ENCODE peak calls at places on chromosomes 3 and 15, in four cellular contexts. W is K562, B is A549, C is GM12878. J is an unnamed sample.

GRCh38 chr3:113910966-113911365 is 36.8 kb upstream of the ZDHHC23 start:
- DNase-seq in W (no peak), B (no peak), C (no peak), J (peak)

GRCh38 chr15:76335129-76335850 is 1.3 kb upstream of the ISL2 start:
- DNase-seq in W (no peak), B (no peak), C (no peak), J (no peak)

GRCh38 chr3:40971191-40972168 is 227.8 kb upstream of the CTNNB1 start:
- DNase-seq in W (no peak), B (peak), C (peak), J (peak)

GRCh38 chr3:177314897-177315296 is 117.6 kb upstream of the TBL1XR1 start:
- DNase-seq in W (no peak), B (no peak), C (no peak), J (no peak)

GRCh38 chr3:133914839-133915600 is 19.3 kb upstream of the RAB6B start:
- DNase-seq in W (no peak), B (no peak), C (no peak), J (no peak)

GRCh38 chr3:145737952-145738351 is 423.0 kb downstream of the PLOD2 start:
- DNase-seq in W (no peak), B (no peak), C (no peak), J (no peak)

GRCh38 chr15:60001642-60002527 is 2.2 kb upstream of the FOXB1 start:
- DNase-seq in W (no peak), B (no peak), C (no peak), J (no peak)

GRCh38 chr3:6262035-6262434 is 598.9 kb upstream of the GRM7 start:
- DNase-seq in W (no peak), B (no peak), C (no peak), J (no peak)

GRCh38 chr3:121768452-121768851 is 18.9 kb upstream of the GOLGB1 start:
- DNase-seq in W (no peak), B (no peak), C (no peak), J (no peak)

GRCh38 chr15:90813796-90814192 is 54.6 kb upstream of the FURIN start:
- DNase-seq in W (no peak), B (no peak), C (no peak), J (no peak)

GRCh38 chr3:101780661-101781060 is 1.6 kb downstream of the NXPE3 start:
- DNase-seq in W (peak), B (peak), C (no peak), J (peak)

GRCh38 chr3:45252833-45253232 is 26.7 kb upstream of the TMEM158 start:
- DNase-seq in W (no peak), B (no peak), C (peak), J (no peak)

GRCh38 chr3:114155370-114155821 is 23.5 kb downstream of the DRD3 start:
- DNase-seq in W (peak), B (peak), C (no peak), J (peak)

GRCh38 chr15:68512578-68512977 is 66.2 kb upstream of the CORO2B start:
- DNase-seq in W (no peak), B (no peak), C (no peak), J (no peak)

GRCh38 chr15:53693729-53694533 is 65.5 kb downstream of the WDR72 start:
- DNase-seq in W (no peak), B (no peak), C (no peak), J (no peak)

GRCh38 chr3:129087138-129087702 is 26.6 kb downstream of the GP9 start:
- DNase-seq in W (no peak), B (no peak), C (no peak), J (peak)

GRCh38 chr3:70775257-70775656 is 462.8 kb upstream of the MDFIC2 start:
- DNase-seq in W (no peak), B (no peak), C (no peak), J (no peak)
- TF ChIP-seq ELK1 in W (no peak), B (no peak), C (no peak), J (no peak)

DNA sequence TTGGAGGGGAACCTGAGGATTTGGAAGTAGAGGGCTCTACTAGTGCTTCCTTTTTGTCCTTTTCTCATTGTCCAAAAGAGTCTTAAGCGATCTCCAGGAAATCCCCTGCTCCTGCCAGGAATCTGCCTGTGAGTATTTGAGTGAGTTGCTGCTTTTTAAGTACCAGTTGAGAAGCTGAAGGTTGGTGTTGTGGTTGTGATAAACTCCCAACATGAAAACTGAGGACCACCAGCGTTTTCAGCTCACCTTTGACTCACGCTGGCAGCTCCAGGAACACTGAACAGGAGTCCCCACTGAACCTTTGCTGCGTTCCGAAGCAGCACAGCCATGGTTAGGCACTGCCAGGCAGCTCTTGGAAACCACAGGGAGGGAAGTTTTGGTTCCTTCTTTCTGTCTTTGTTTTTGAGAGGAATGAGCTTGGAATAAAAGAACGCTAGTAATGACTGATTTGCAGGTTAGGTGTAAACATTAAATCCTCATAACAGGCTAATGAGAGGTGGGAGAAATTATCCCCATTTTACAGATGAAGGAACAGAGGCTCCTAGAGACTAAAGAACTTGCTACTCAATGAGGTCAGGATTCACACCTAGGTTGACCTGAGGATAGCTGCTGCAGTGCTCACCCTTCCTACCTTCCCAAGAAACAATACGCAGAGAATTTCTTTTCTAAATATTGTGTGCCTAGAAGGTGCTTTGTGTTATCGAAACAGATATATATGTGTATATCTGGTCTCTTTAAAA is 106.1 kb downstream of the IGF1R start:
- DNase-seq in W (no peak), B (no peak), C (no peak), J (peak)
- TF ChIP-seq ELK1 in W (no peak), B (no peak), C (no peak), J (no peak)

GRCh38 chr15:75023194-75024101 is at the start of gene PPCDC:
- DNase-seq in W (peak), B (peak), C (peak), J (peak)
- TF ChIP-seq ELK1 in W (no peak), B (peak), C (no peak), J (no peak)

GRCh38 chr3:15241341-15241740 is 35.3 kb downstream of the CAPN7 start:
- DNase-seq in W (peak), B (peak), C (no peak), J (no peak)
- TF ChIP-seq ELK1 in W (no peak), B (no peak), C (no peak), J (no peak)

DNA sequence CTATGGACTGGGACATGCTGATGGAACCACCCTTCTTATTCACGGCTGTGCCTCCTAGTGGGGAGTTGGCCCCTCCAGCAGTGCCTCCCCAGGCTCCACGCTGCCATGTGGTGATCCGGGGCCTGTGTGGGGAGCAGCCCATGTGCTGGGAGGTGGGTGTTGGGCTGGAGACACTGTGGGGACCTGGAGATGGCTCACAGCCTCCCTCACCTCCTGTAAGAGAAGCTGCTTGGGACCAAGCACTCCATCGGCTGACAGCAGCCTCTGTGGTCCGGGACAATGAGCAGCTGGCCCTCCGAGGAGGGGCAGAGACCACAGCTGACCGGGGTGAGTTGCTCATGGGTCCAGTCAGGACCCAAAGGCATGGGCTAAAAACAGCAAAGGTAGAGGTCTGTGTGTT is 9.1 kb downstream of the ALG3 start:
- DNase-seq in W (no peak), B (no peak), C (no peak), J (no peak)
- TF ChIP-seq ELK1 in W (no peak), B (no peak), C (no peak), J (no peak)

GRCh38 chr3:24494616-24495333 is at the start of gene THRB:
- DNase-seq in W (peak), B (peak), C (no peak), J (no peak)
- TF ChIP-seq ELK1 in W (no peak), B (no peak), C (no peak), J (no peak)

GRCh38 chr15:98677345-98678059 is 29.2 kb downstream of the IGF1R start:
- DNase-seq in W (no peak), B (no peak), C (no peak), J (no peak)
- TF ChIP-seq ELK1 in W (no peak), B (no peak), C (no peak), J (no peak)

DNA sequence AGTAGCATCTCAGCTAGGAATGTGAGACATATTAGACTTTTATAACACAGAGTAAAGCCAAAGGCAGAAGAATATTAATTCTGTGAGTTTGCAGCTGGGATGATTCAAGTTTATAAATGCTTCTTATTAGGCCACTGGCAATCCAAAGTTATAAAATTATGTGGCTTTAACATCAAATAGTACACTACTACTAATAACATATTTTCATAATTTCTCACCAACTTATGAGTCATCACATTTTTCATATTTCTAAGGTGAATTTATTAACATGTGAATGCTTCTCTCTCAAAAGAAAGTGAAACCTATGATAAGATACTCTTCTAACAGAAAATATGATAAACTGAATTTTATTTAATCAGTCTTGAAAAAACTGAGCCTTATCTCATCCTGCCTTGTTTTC is 1348.2 kb upstream of the ALCAM start:
- DNase-seq in W (no peak), B (no peak), C (no peak), J (no peak)
- TF ChIP-seq ELK1 in W (no peak), B (no peak), C (no peak), J (no peak)

GRCh38 chr15:69579950-69580618 is 127.5 kb downstream of the RPLP1 start:
- DNase-seq in W (no peak), B (no peak), C (no peak), J (no peak)

GRCh38 chr15:69577397-69577796 is 124.8 kb downstream of the RPLP1 start:
- DNase-seq in W (no peak), B (no peak), C (no peak), J (no peak)

GRCh38 chr15:69576948-69577351 is 124.3 kb downstream of the RPLP1 start:
- DNase-seq in W (no peak), B (no peak), C (no peak), J (no peak)

GRCh38 chr15:69578252-69578651 is 125.6 kb downstream of the RPLP1 start:
- DNase-seq in W (no peak), B (no peak), C (no peak), J (no peak)

GRCh38 chr15:69578792-69579587 is 126.4 kb downstream of the RPLP1 start:
- DNase-seq in W (no peak), B (no peak), C (no peak), J (no peak)
- TF ChIP-seq ELK1 in W (no peak), B (no peak), C (no peak), J (no peak)

DNA sequence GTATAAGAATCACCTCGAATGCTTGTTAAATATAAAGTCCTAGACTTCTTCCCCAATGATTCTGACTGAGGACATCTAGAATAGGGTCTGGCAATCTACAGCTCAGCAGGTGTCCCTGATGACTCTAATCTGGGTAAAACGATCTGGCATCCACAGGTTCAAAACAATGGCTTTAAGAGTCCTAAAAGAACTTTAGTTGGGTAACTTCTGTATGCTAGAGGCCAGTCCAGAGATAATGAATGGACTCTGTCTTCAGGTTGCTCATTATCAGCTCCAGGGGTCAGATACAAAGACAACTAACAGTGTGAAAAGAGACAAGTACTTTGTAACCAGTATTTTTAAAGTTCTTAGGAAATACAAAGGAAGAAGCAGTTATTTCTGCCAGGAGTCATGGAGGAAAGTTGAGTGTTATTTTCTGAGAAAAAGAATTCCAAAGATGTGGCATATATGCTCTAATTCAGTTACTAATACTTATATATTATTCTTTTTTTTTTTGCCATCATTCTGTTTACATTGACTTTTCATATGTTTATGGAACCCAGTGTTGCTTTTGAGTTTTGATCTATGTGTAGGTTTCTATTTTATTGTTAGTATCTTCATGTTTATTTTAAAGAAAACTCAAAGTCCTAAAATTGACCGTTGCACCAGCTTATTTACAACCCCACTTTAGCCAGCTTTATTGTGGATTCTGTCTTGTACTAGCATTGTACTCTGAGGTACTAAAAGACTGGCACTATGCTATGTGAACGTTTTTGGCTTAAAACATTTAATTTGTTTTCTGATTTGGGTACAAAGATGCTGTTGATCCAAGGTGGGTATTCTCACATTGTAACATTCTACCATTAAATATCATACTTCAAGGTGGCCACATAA is 3.1 kb upstream of the GPR15 start:
- DNase-seq in W (no peak), B (no peak), C (no peak), J (no peak)
- TF ChIP-seq ELK1 in W (no peak), B (no peak), C (no peak), J (no peak)